ENCODE peak calls at places on chromosome 3, in nine cellular contexts. O is NCI-H510A treated with DMSO at 0.1 percent for 48 hours; W is mucosa of descending colon; E is stimulated activated CD8-positive, alpha-beta memory T cell treated with anti-CD3 and anti-CD28 coated beads, Interleukin-12 subunit alpha, Interleukin-12 subunit beta, amount 100 ng/mL, for 4 hours; M is lung; Y is SW 1271; H is GM19239; T is osteocyte; A is GM13977. B is an unnamed sample.

GRCh38 chr3:172065967-172066762 is 26.8 kb downstream of the FNDC3B start:
- DNase-seq in O (no peak), W (no peak), E (no peak), M (no peak), Y (no peak), H (peak; percentile 18), T (no peak), A (no peak), B (no peak)

GRCh38 chr3:108406661-108407206 is 103.7 kb downstream of the MYH15 start:
- DNase-seq in O (peak; percentile 7), W (no peak), E (no peak), M (no peak), Y (no peak), H (peak; percentile 46), T (no peak), A (peak; percentile 73), B (no peak)

GRCh38 chr3:46695177-46695961 is 1.9 kb upstream of the ALS2CL start:
- DNase-seq in O (no peak), W (no peak), E (no peak), M (peak; percentile 67), Y (no peak), H (peak; percentile 36), T (no peak), A (peak; percentile 59), B (no peak)

GRCh38 chr3:142613491-142613890 is 17.3 kb downstream of the PLS1 start:
- DNase-seq in O (no peak), W (no peak), E (no peak), M (no peak), Y (no peak), H (no peak), T (no peak), A (no peak), B (no peak)

GRCh38 chr3:17046623-17047022 is 161.9 kb downstream of the PLCL2 start:
- DNase-seq in O (no peak), W (no peak), E (no peak), M (no peak), Y (no peak), H (no peak), T (no peak), A (no peak), B (no peak)

GRCh38 chr3:76582632-76583378 is 457.1 kb upstream of the ROBO2 start:
- DNase-seq in O (no peak), W (no peak), E (no peak), M (no peak), Y (no peak), H (no peak), T (no peak), A (no peak), B (no peak)

GRCh38 chr3:50926868-50927267 is 252.1 kb downstream of the DOCK3 start:
- DNase-seq in O (no peak), W (no peak), E (no peak), M (no peak), Y (no peak), H (no peak), T (no peak), A (no peak), B (no peak)

GRCh38 chr3:149128856-149129255 is 582 bp upstream of the HPS3 start:
- DNase-seq in O (no peak), W (no peak), E (no peak), M (no peak), Y (no peak), H (no peak), T (no peak), A (no peak), B (no peak)

GRCh38 chr3:72272356-72272755 is 487.4 kb upstream of the PROK2 start:
- DNase-seq in O (no peak), W (no peak), E (no peak), M (no peak), Y (no peak), H (no peak), T (no peak), A (no peak), B (no peak)

GRCh38 chr3:185630182-185630622 is 44.1 kb downstream of the SENP2 start:
- DNase-seq in O (no peak), W (no peak), E (no peak), M (peak; percentile 48), Y (no peak), H (no peak), T (peak; percentile 46), A (no peak), B (no peak)

GRCh38 chr3:180974286-180974685 is 15.2 kb downstream of the DNAJC19 start:
- DNase-seq in O (no peak), W (no peak), E (no peak), M (no peak), Y (no peak), H (no peak), T (no peak), A (no peak), B (no peak)

GRCh38 chr3:53154731-53155320 is 6.2 kb upstream of the PRKCD start:
- DNase-seq in O (peak; percentile 22), W (no peak), E (no peak), M (no peak), Y (no peak), H (no peak), T (no peak), A (no peak), B (no peak)

GRCh38 chr3:84959470-84960380 is 936 bp downstream of the CADM2 start:
- DNase-seq in O (no peak), W (no peak), E (no peak), M (no peak), Y (no peak), H (no peak), T (no peak), A (no peak), B (no peak)

GRCh38 chr3:194730369-194730768 is 44.7 kb downstream of the FAM43A start:
- DNase-seq in O (peak; percentile 94), W (peak; percentile 82), E (no peak), M (peak; percentile 66), Y (no peak), H (no peak), T (no peak), A (no peak), B (no peak)

GRCh38 chr3:30873667-30874066 is 20.8 kb downstream of the GADL1 start:
- DNase-seq in O (no peak), W (no peak), E (no peak), M (no peak), Y (no peak), H (no peak), T (no peak), A (no peak), B (no peak)

GRCh38 chr3:133136114-133137041 is 98.2 kb downstream of the TMEM108 start:
- DNase-seq in O (peak; percentile 54), W (no peak), E (no peak), M (no peak), Y (no peak), H (peak; percentile 7), T (no peak), A (no peak), B (no peak)

GRCh38 chr3:125280966-125281365 is 68.4 kb upstream of the SLC12A8 start:
- DNase-seq in O (no peak), W (no peak), E (no peak), M (no peak), Y (no peak), H (no peak), T (no peak), A (no peak), B (no peak)

GRCh38 chr3:179750720-179751328 is 98.0 kb downstream of the USP13 start:
- DNase-seq in O (no peak), W (no peak), E (no peak), M (no peak), Y (no peak), H (no peak), T (peak; percentile 54), A (no peak), B (no peak)

GRCh38 chr3:156307704-156308103 is 187.3 kb downstream of the KCNAB1 start:
- DNase-seq in O (no peak), W (no peak), E (no peak), M (peak; percentile 39), Y (no peak), H (no peak), T (no peak), A (no peak), B (no peak)

GRCh38 chr3:58180940-58181587 is 29.7 kb downstream of the DNASE1L3 start:
- DNase-seq in O (no peak), W (no peak), E (no peak), M (no peak), Y (no peak), H (no peak), T (no peak), A (no peak), B (no peak)

GRCh38 chr3:116000315-116000714 is 377.0 kb downstream of the GAP43 start:
- DNase-seq in O (no peak), W (no peak), E (no peak), M (no peak), Y (peak; percentile 18), H (no peak), T (no peak), A (peak; percentile 5), B (no peak)

GRCh38 chr3:95715137-95715536 is 1099.3 kb upstream of the EPHA6 start:
- DNase-seq in O (no peak), W (no peak), E (no peak), M (no peak), Y (no peak), H (no peak), T (no peak), A (no peak), B (no peak)

GRCh38 chr3:178545337-178545736 is 9.1 kb downstream of the KCNMB2 start:
- DNase-seq in O (no peak), W (no peak), E (no peak), M (no peak), Y (no peak), H (no peak), T (no peak), A (no peak), B (no peak)

GRCh38 chr3:62462790-62463186 is 89.4 kb upstream of the FEZF2 start:
- DNase-seq in O (no peak), W (no peak), E (no peak), M (no peak), Y (no peak), H (no peak), T (no peak), A (no peak), B (no peak)

GRCh38 chr3:132972333-132972732 is 65.9 kb upstream of the TMEM108 start:
- DNase-seq in O (no peak), W (no peak), E (no peak), M (no peak), Y (no peak), H (no peak), T (no peak), A (no peak), B (no peak)

GRCh38 chr3:106769045-106769444 is 608.2 kb upstream of the CCDC54 start:
- DNase-seq in O (no peak), W (no peak), E (no peak), M (no peak), Y (no peak), H (no peak), T (no peak), A (no peak), B (no peak)

GRCh38 chr3:126070146-126070545 is 13.8 kb downstream of the SLC41A3 start:
- DNase-seq in O (no peak), W (no peak), E (no peak), M (no peak), Y (no peak), H (no peak), T (no peak), A (no peak), B (no peak)